ENCODE peak calls at places on chromosome 7, in nine cellular contexts. One of them, this sample, is unnamed.

GRCh38 chr7:120395526-120396019 is 122.6 kb downstream of the KCND2 start:
- DNase-seq in neural crest cell: no peak
- DNase-seq in M059J: no peak
- DNase-seq in germinal center: no peak
- DNase-seq in HFFc6: no peak
- DNase-seq in T follicular helper cell: no peak
- DNase-seq in MG63: no peak
- DNase-seq in GM19239: no peak
- DNase-seq in retinal pigment epithelial cell: no peak
- DNase-seq in this sample: no peak

GRCh38 chr7:29217112-29217511 is 22.5 kb downstream of the CHN2 start:
- DNase-seq in HFFc6: no peak
- DNase-seq in GM19239: no peak
- DNase-seq in M059J: no peak
- DNase-seq in MG63: no peak
- DNase-seq in germinal center: no peak
- DNase-seq in T follicular helper cell: no peak
- DNase-seq in neural crest cell: no peak
- DNase-seq in retinal pigment epithelial cell: no peak
- DNase-seq in this sample: no peak

GRCh38 chr7:107322015-107322414 is 147.8 kb upstream of the GPR22 start:
- DNase-seq in M059J: no peak
- DNase-seq in neural crest cell: no peak
- DNase-seq in T follicular helper cell: no peak
- DNase-seq in HFFc6: no peak
- DNase-seq in retinal pigment epithelial cell: no peak
- DNase-seq in GM19239: no peak
- DNase-seq in MG63: no peak
- DNase-seq in germinal center: no peak
- DNase-seq in this sample: no peak

GRCh38 chr7:101696-102376 is 90.5 kb upstream of the FAM20C start:
- DNase-seq in HFFc6: peak
- DNase-seq in germinal center: no peak
- DNase-seq in MG63: peak
- DNase-seq in retinal pigment epithelial cell: no peak
- DNase-seq in GM19239: no peak
- DNase-seq in M059J: peak
- DNase-seq in neural crest cell: no peak
- DNase-seq in T follicular helper cell: no peak
- DNase-seq in this sample: peak

GRCh38 chr7:38660427-38661099 is 29.4 kb upstream of the AMPH start:
- DNase-seq in neural crest cell: peak
- DNase-seq in T follicular helper cell: no peak
- DNase-seq in HFFc6: peak
- DNase-seq in retinal pigment epithelial cell: no peak
- DNase-seq in GM19239: peak
- DNase-seq in germinal center: peak
- DNase-seq in MG63: peak
- DNase-seq in M059J: peak
- DNase-seq in this sample: peak

GRCh38 chr7:83178796-83179195 is 16.1 kb upstream of the PCLO start:
- DNase-seq in M059J: no peak
- DNase-seq in HFFc6: no peak
- DNase-seq in retinal pigment epithelial cell: no peak
- DNase-seq in GM19239: no peak
- DNase-seq in T follicular helper cell: no peak
- DNase-seq in neural crest cell: no peak
- DNase-seq in MG63: no peak
- DNase-seq in germinal center: no peak
- DNase-seq in this sample: no peak

GRCh38 chr7:67692425-67692824 is 695.8 kb downstream of the TYW1 start:
- DNase-seq in neural crest cell: no peak
- DNase-seq in M059J: peak
- DNase-seq in germinal center: no peak
- DNase-seq in T follicular helper cell: no peak
- DNase-seq in GM19239: no peak
- DNase-seq in MG63: peak
- DNase-seq in HFFc6: no peak
- DNase-seq in retinal pigment epithelial cell: no peak
- DNase-seq in this sample: peak

GRCh38 chr7:132575987-132576722 is at the start of gene PLXNA4:
- DNase-seq in GM19239: no peak
- DNase-seq in T follicular helper cell: no peak
- DNase-seq in germinal center: no peak
- DNase-seq in M059J: peak
- DNase-seq in neural crest cell: peak
- DNase-seq in HFFc6: no peak
- DNase-seq in retinal pigment epithelial cell: no peak
- DNase-seq in MG63: no peak
- DNase-seq in this sample: peak

GRCh38 chr7:7424151-7424873 is 111.4 kb downstream of the COL28A1 start:
- DNase-seq in GM19239: peak
- DNase-seq in T follicular helper cell: peak
- DNase-seq in retinal pigment epithelial cell: no peak
- DNase-seq in HFFc6: peak
- DNase-seq in MG63: peak
- DNase-seq in germinal center: peak
- DNase-seq in M059J: peak
- DNase-seq in neural crest cell: peak
- DNase-seq in this sample: peak

GRCh38 chr7:149027560-149028345 is 552 bp downstream of the PDIA4 start:
- DNase-seq in M059J: peak
- DNase-seq in neural crest cell: no peak
- DNase-seq in HFFc6: peak
- DNase-seq in T follicular helper cell: no peak
- DNase-seq in retinal pigment epithelial cell: no peak
- DNase-seq in GM19239: no peak
- DNase-seq in germinal center: no peak
- DNase-seq in MG63: no peak
- DNase-seq in this sample: no peak

GRCh38 chr7:13336227-13336626 is 648.8 kb downstream of the ARL4A start:
- DNase-seq in MG63: no peak
- DNase-seq in retinal pigment epithelial cell: peak
- DNase-seq in M059J: peak
- DNase-seq in HFFc6: peak
- DNase-seq in GM19239: no peak
- DNase-seq in germinal center: no peak
- DNase-seq in T follicular helper cell: no peak
- DNase-seq in neural crest cell: no peak
- DNase-seq in this sample: peak

GRCh38 chr7:14197280-14197679 is 207.8 kb upstream of the ETV1 start:
- DNase-seq in M059J: no peak
- DNase-seq in HFFc6: no peak
- DNase-seq in T follicular helper cell: no peak
- DNase-seq in neural crest cell: no peak
- DNase-seq in MG63: no peak
- DNase-seq in germinal center: no peak
- DNase-seq in GM19239: no peak
- DNase-seq in retinal pigment epithelial cell: no peak
- DNase-seq in this sample: no peak

GRCh38 chr7:80403686-80404241 is 108.1 kb downstream of the GNAT3 start:
- DNase-seq in neural crest cell: no peak
- DNase-seq in germinal center: no peak
- DNase-seq in MG63: no peak
- DNase-seq in M059J: no peak
- DNase-seq in retinal pigment epithelial cell: no peak
- DNase-seq in HFFc6: no peak
- DNase-seq in T follicular helper cell: no peak
- DNase-seq in GM19239: no peak
- DNase-seq in this sample: no peak

GRCh38 chr7:151126500-151127137 is 40.3 kb downstream of the AGAP3 start:
- DNase-seq in germinal center: no peak
- DNase-seq in retinal pigment epithelial cell: no peak
- DNase-seq in HFFc6: no peak
- DNase-seq in GM19239: no peak
- DNase-seq in MG63: no peak
- DNase-seq in M059J: no peak
- DNase-seq in T follicular helper cell: no peak
- DNase-seq in neural crest cell: no peak
- DNase-seq in this sample: no peak

GRCh38 chr7:133977409-133978274 is 149.5 kb upstream of the LRGUK start:
- DNase-seq in HFFc6: no peak
- DNase-seq in T follicular helper cell: no peak
- DNase-seq in MG63: no peak
- DNase-seq in GM19239: no peak
- DNase-seq in neural crest cell: no peak
- DNase-seq in M059J: no peak
- DNase-seq in germinal center: no peak
- DNase-seq in retinal pigment epithelial cell: no peak
- DNase-seq in this sample: peak

GRCh38 chr7:100582650-100583049 is 3.3 kb downstream of the LRCH4 start:
- DNase-seq in neural crest cell: no peak
- DNase-seq in retinal pigment epithelial cell: no peak
- DNase-seq in T follicular helper cell: no peak
- DNase-seq in M059J: no peak
- DNase-seq in GM19239: no peak
- DNase-seq in HFFc6: no peak
- DNase-seq in germinal center: no peak
- DNase-seq in MG63: no peak
- DNase-seq in this sample: no peak

GRCh38 chr7:29075621-29076020 is 70.7 kb downstream of the CPVL start:
- DNase-seq in neural crest cell: no peak
- DNase-seq in MG63: no peak
- DNase-seq in HFFc6: no peak
- DNase-seq in GM19239: no peak
- DNase-seq in M059J: no peak
- DNase-seq in retinal pigment epithelial cell: no peak
- DNase-seq in germinal center: no peak
- DNase-seq in T follicular helper cell: no peak
- DNase-seq in this sample: no peak

GRCh38 chr7:142880886-142881505 is 4.5 kb downstream of the TRPV6 start:
- DNase-seq in GM19239: peak
- DNase-seq in retinal pigment epithelial cell: no peak
- DNase-seq in MG63: no peak
- DNase-seq in HFFc6: peak
- DNase-seq in M059J: no peak
- DNase-seq in T follicular helper cell: peak
- DNase-seq in neural crest cell: peak
- DNase-seq in germinal center: peak
- DNase-seq in this sample: peak

This sample was measured in PC-3.